ENCODE peak calls at places on chromosomes 1 and 21, in nine cellular contexts. One of them, this sample, is unnamed.
A peak's percentile ranks its signal among the peaks of the same experiment; 100 is the strongest.

GRCh38 chr1:35122311-35122710 is 43.1 kb downstream of the ZMYM1 start:
- DNase-seq in ovary: no peak
- DNase-seq in OCI-LY7: no peak
- DNase-seq in Peyer's patch: no peak
- DNase-seq in esophagus muscularis mucosa: no peak
- DNase-seq in stomach: no peak
- DNase-seq in lower lobe of right lung: no peak
- DNase-seq in lung: no peak
- DNase-seq in sigmoid colon: no peak
- DNase-seq in this sample: no peak

GRCh38 chr21:34812510-34813265 is 143.9 kb downstream of the CLIC6 start:
- DNase-seq in ovary: no peak
- DNase-seq in OCI-LY7: no peak
- DNase-seq in sigmoid colon: no peak
- DNase-seq in lung: no peak
- DNase-seq in stomach: no peak
- DNase-seq in esophagus muscularis mucosa: no peak
- DNase-seq in lower lobe of right lung: no peak
- DNase-seq in Peyer's patch: no peak
- DNase-seq in this sample: no peak

GRCh38 chr1:8915446-8915845 is 30.2 kb upstream of the CA6 start:
- DNase-seq in stomach: no peak
- DNase-seq in Peyer's patch: no peak
- DNase-seq in OCI-LY7: no peak
- DNase-seq in esophagus muscularis mucosa: no peak
- DNase-seq in lower lobe of right lung: no peak
- DNase-seq in lung: no peak
- DNase-seq in ovary: no peak
- DNase-seq in sigmoid colon: no peak
- DNase-seq in this sample: no peak

GRCh38 chr1:203281851-203282661 is 23.3 kb upstream of the BTG2 start:
- DNase-seq in stomach: no peak
- DNase-seq in Peyer's patch: no peak
- DNase-seq in lower lobe of right lung: no peak
- DNase-seq in sigmoid colon: peak; percentile 60
- DNase-seq in OCI-LY7: no peak
- DNase-seq in ovary: no peak
- DNase-seq in lung: no peak
- DNase-seq in esophagus muscularis mucosa: no peak
- DNase-seq in this sample: peak; percentile 65

GRCh38 chr1:27934818-27935549 is at the start of gene SMPDL3B:
- DNase-seq in sigmoid colon: no peak
- DNase-seq in stomach: peak; percentile 76
- DNase-seq in Peyer's patch: peak; percentile 79
- DNase-seq in OCI-LY7: peak; percentile 21
- DNase-seq in lower lobe of right lung: peak; percentile 82
- DNase-seq in ovary: no peak
- DNase-seq in lung: peak; percentile 82
- DNase-seq in esophagus muscularis mucosa: no peak
- DNase-seq in this sample: no peak

GRCh38 chr21:15063821-15064575 is 802 bp downstream of the NRIP1 start:
- DNase-seq in OCI-LY7: no peak
- DNase-seq in ovary: peak; percentile 44
- DNase-seq in lower lobe of right lung: peak; percentile 70
- DNase-seq in Peyer's patch: peak; percentile 79
- DNase-seq in lung: peak; percentile 58
- DNase-seq in stomach: peak; percentile 65
- DNase-seq in esophagus muscularis mucosa: no peak
- DNase-seq in sigmoid colon: peak; percentile 73
- DNase-seq in this sample: peak; percentile 19

GRCh38 chr1:153544453-153545066 is 1.0 kb downstream of the S100A4 start:
- DNase-seq in lower lobe of right lung: no peak
- DNase-seq in ovary: no peak
- DNase-seq in stomach: no peak
- DNase-seq in Peyer's patch: no peak
- DNase-seq in sigmoid colon: no peak
- DNase-seq in OCI-LY7: no peak
- DNase-seq in lung: no peak
- DNase-seq in esophagus muscularis mucosa: no peak
- DNase-seq in this sample: no peak

GRCh38 chr1:205211839-205212241 is 338 bp upstream of the DSTYK start:
- DNase-seq in ovary: no peak
- DNase-seq in lung: no peak
- DNase-seq in Peyer's patch: no peak
- DNase-seq in lower lobe of right lung: no peak
- DNase-seq in OCI-LY7: no peak
- DNase-seq in sigmoid colon: no peak
- DNase-seq in stomach: no peak
- DNase-seq in esophagus muscularis mucosa: no peak
- DNase-seq in this sample: no peak

GRCh38 chr1:48693674-48694347 is 82.9 kb downstream of the BEND5 start:
- DNase-seq in lower lobe of right lung: no peak
- DNase-seq in ovary: no peak
- DNase-seq in esophagus muscularis mucosa: no peak
- DNase-seq in Peyer's patch: no peak
- DNase-seq in sigmoid colon: no peak
- DNase-seq in stomach: no peak
- DNase-seq in lung: no peak
- DNase-seq in OCI-LY7: no peak
- DNase-seq in this sample: no peak

GRCh38 chr21:26116456-26117011 is 54.0 kb downstream of the APP start:
- DNase-seq in ovary: no peak
- DNase-seq in sigmoid colon: no peak
- DNase-seq in lung: no peak
- DNase-seq in Peyer's patch: no peak
- DNase-seq in stomach: no peak
- DNase-seq in lower lobe of right lung: no peak
- DNase-seq in OCI-LY7: no peak
- DNase-seq in esophagus muscularis mucosa: no peak
- DNase-seq in this sample: no peak

GRCh38 chr1:227709451-227709850 is 25.7 kb downstream of the JMJD4 start:
- DNase-seq in OCI-LY7: no peak
- DNase-seq in lung: no peak
- DNase-seq in ovary: no peak
- DNase-seq in lower lobe of right lung: no peak
- DNase-seq in Peyer's patch: no peak
- DNase-seq in esophagus muscularis mucosa: peak; percentile 21
- DNase-seq in stomach: no peak
- DNase-seq in sigmoid colon: no peak
- DNase-seq in this sample: no peak

GRCh38 chr1:36203554-36204346 is 20.5 kb upstream of the THRAP3 start:
- DNase-seq in lower lobe of right lung: peak; percentile 84
- DNase-seq in esophagus muscularis mucosa: no peak
- DNase-seq in ovary: peak; percentile 35
- DNase-seq in OCI-LY7: no peak
- DNase-seq in Peyer's patch: no peak
- DNase-seq in sigmoid colon: peak; percentile 81
- DNase-seq in lung: peak; percentile 67
- DNase-seq in stomach: peak; percentile 65
- DNase-seq in this sample: peak; percentile 97

GRCh38 chr1:89484097-89485038 is 40.3 kb upstream of the LRRC8B start:
- DNase-seq in sigmoid colon: no peak
- DNase-seq in stomach: no peak
- DNase-seq in Peyer's patch: no peak
- DNase-seq in OCI-LY7: peak; percentile 5
- DNase-seq in lower lobe of right lung: no peak
- DNase-seq in lung: no peak
- DNase-seq in ovary: no peak
- DNase-seq in esophagus muscularis mucosa: no peak
- DNase-seq in this sample: no peak

GRCh38 chr1:173113015-173113741 is 62.4 kb upstream of the TNFSF18 start:
- DNase-seq in esophagus muscularis mucosa: no peak
- DNase-seq in sigmoid colon: no peak
- DNase-seq in OCI-LY7: no peak
- DNase-seq in ovary: no peak
- DNase-seq in Peyer's patch: no peak
- DNase-seq in stomach: no peak
- DNase-seq in lung: no peak
- DNase-seq in lower lobe of right lung: no peak
- DNase-seq in this sample: no peak

GRCh38 chr1:79681382-79681781 is 674.9 kb upstream of the ADGRL4 start:
- DNase-seq in ovary: no peak
- DNase-seq in esophagus muscularis mucosa: no peak
- DNase-seq in lung: no peak
- DNase-seq in Peyer's patch: no peak
- DNase-seq in OCI-LY7: no peak
- DNase-seq in stomach: no peak
- DNase-seq in lower lobe of right lung: no peak
- DNase-seq in sigmoid colon: no peak
- DNase-seq in this sample: no peak

GRCh38 chr1:16087733-16088132 is 14.3 kb upstream of the FAM131C start:
- DNase-seq in sigmoid colon: no peak
- DNase-seq in esophagus muscularis mucosa: no peak
- DNase-seq in lung: no peak
- DNase-seq in stomach: no peak
- DNase-seq in lower lobe of right lung: no peak
- DNase-seq in ovary: no peak
- DNase-seq in Peyer's patch: no peak
- DNase-seq in OCI-LY7: no peak
- DNase-seq in this sample: no peak
- H3K4me1 ChIP-seq in sigmoid colon: no peaks in the 10 kb centered on the region
- H3K4me1 ChIP-seq in esophagus muscularis mucosa: no peaks in the 10 kb centered on the region
- H3K4me1 ChIP-seq in lung: peaks cover 7% of the 10 kb centered on the region
- H3K4me1 ChIP-seq in stomach: no peaks in the 10 kb centered on the region
- H3K4me1 ChIP-seq in lower lobe of right lung: peaks cover 13% of the 10 kb centered on the region
- H3K4me1 ChIP-seq in ovary: no peaks in the 10 kb centered on the region
- H3K4me1 ChIP-seq in Peyer's patch: no peaks in the 10 kb centered on the region
- H3K4me1 ChIP-seq in OCI-LY7: no peaks in the 10 kb centered on the region
- H3K4me1 ChIP-seq in this sample: peaks cover 3% of the 10 kb centered on the region

GRCh38 chr21:44443291-44443890 is 11.9 kb upstream of the LRRC3 start:
- DNase-seq in lung: no peak
- DNase-seq in ovary: no peak
- DNase-seq in esophagus muscularis mucosa: no peak
- DNase-seq in Peyer's patch: no peak
- DNase-seq in stomach: no peak
- DNase-seq in lower lobe of right lung: peak; percentile 16
- DNase-seq in sigmoid colon: peak; percentile 58
- DNase-seq in OCI-LY7: no peak
- DNase-seq in this sample: no peak

GRCh38 chr21:44445413-44445812 is 9.9 kb upstream of the LRRC3 start:
- DNase-seq in sigmoid colon: peak; percentile 19
- DNase-seq in OCI-LY7: no peak
- DNase-seq in ovary: no peak
- DNase-seq in stomach: no peak
- DNase-seq in esophagus muscularis mucosa: no peak
- DNase-seq in lung: no peak
- DNase-seq in lower lobe of right lung: peak; percentile 7
- DNase-seq in Peyer's patch: no peak
- DNase-seq in this sample: no peak

GRCh38 chr21:44443891-44444285 is 11.4 kb upstream of the LRRC3 start:
- DNase-seq in ovary: no peak
- DNase-seq in Peyer's patch: peak; percentile 41
- DNase-seq in sigmoid colon: no peak
- DNase-seq in OCI-LY7: no peak
- DNase-seq in lung: no peak
- DNase-seq in lower lobe of right lung: peak; percentile 30
- DNase-seq in stomach: no peak
- DNase-seq in esophagus muscularis mucosa: no peak
- DNase-seq in this sample: no peak

GRCh38 chr21:44442266-44443125 is 12.8 kb upstream of the LRRC3 start:
- DNase-seq in esophagus muscularis mucosa: no peak
- DNase-seq in ovary: no peak
- DNase-seq in lung: no peak
- DNase-seq in stomach: no peak
- DNase-seq in OCI-LY7: no peak
- DNase-seq in lower lobe of right lung: peak; percentile 27
- DNase-seq in Peyer's patch: peak; percentile 27
- DNase-seq in sigmoid colon: peak; percentile 33
- DNase-seq in this sample: no peak

GRCh38 chr21:44444286-44444931 is 10.9 kb upstream of the LRRC3 start:
- DNase-seq in OCI-LY7: peak; percentile 10
- DNase-seq in stomach: no peak
- DNase-seq in lung: no peak
- DNase-seq in esophagus muscularis mucosa: no peak
- DNase-seq in sigmoid colon: peak; percentile 57
- DNase-seq in lower lobe of right lung: peak; percentile 42
- DNase-seq in Peyer's patch: peak; percentile 29
- DNase-seq in ovary: peak; percentile 7
- DNase-seq in this sample: no peak
- TF ChIP-seq CTCF in OCI-LY7: peak; percentile 63
- TF ChIP-seq CTCF in stomach: no peak
- TF ChIP-seq CTCF in lung: no peak
- TF ChIP-seq CTCF in esophagus muscularis mucosa: no peak
- TF ChIP-seq CTCF in sigmoid colon: no peak
- TF ChIP-seq CTCF in lower lobe of right lung: no peak
- TF ChIP-seq CTCF in Peyer's patch: no peak
- TF ChIP-seq CTCF in ovary: no peak
- TF ChIP-seq CTCF in this sample: no peak

DNA sequence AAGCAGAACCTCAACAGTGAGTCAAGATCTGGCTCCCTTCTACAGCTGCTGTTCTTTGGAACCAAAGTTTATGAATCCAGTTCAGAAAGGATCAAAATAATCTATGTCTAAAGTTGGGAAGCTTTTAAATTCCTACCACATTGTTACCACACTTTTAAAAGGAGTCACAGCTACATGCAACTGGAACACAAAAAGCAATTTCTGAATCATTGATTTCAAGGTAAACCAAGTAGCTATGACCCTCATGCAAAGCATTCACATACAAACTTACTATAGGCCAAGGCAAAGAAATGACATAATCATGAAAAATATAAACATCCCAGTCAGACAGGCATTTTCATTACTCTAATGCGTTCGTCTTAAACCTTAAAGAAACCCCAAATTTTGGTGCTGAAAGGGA is 3.5 kb downstream of the SIPA1L2 start:
- DNase-seq in ovary: no peak
- DNase-seq in Peyer's patch: no peak
- DNase-seq in OCI-LY7: no peak
- DNase-seq in sigmoid colon: no peak
- DNase-seq in lower lobe of right lung: no peak
- DNase-seq in stomach: no peak
- DNase-seq in lung: no peak
- DNase-seq in esophagus muscularis mucosa: no peak
- DNase-seq in this sample: no peak
- H3K4me1 ChIP-seq in ovary: peaks cover 2% of the 10 kb centered on the region
- H3K4me1 ChIP-seq in Peyer's patch: no peaks in the 10 kb centered on the region
- H3K4me1 ChIP-seq in OCI-LY7: peaks cover 66% of the 10 kb centered on the region
- H3K4me1 ChIP-seq in sigmoid colon: no peaks in the 10 kb centered on the region
- H3K4me1 ChIP-seq in lower lobe of right lung: peaks cover 62% of the 10 kb centered on the region
- H3K4me1 ChIP-seq in stomach: peaks cover 5% of the 10 kb centered on the region
- H3K4me1 ChIP-seq in lung: peaks cover 9% of the 10 kb centered on the region
- H3K4me1 ChIP-seq in esophagus muscularis mucosa: peaks cover 63% of the 10 kb centered on the region
- H3K4me1 ChIP-seq in this sample: peaks cover 9% of the 10 kb centered on the region

DNA sequence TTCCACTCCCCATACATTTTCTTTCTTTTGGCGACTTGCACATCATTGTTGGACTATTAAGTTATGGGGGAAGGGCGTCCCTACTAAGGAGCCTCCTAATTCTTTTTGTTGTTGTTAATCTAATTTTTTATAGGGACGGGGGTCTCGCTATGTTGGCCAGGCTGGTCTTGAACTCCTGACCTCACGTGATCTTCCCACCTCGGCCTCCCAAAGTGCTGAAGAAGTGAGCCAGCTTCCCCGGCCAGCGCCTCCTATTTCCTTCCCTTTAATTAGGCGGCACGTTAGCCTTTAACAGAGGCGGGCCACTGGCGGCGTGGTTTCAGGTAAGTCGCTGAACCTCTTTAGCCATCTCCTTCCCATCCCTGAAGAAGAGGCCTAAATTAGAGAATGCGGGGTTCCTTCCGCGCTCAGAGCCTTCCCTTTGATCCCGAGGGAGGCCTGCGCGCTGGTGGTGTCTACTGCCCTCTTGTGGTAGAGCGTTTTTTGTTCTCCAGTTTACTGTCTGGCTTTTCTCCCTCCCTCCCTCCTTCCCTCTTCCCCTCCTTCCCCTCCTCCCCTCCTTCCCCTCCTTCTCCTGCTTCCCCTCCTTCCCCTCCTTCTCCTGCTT is 38.1 kb downstream of the TNFRSF9 start:
- DNase-seq in Peyer's patch: peak; percentile 54
- DNase-seq in esophagus muscularis mucosa: no peak
- DNase-seq in lung: peak; percentile 58
- DNase-seq in sigmoid colon: peak; percentile 82
- DNase-seq in lower lobe of right lung: peak; percentile 64
- DNase-seq in ovary: peak; percentile 45
- DNase-seq in stomach: peak; percentile 65
- DNase-seq in OCI-LY7: peak; percentile 53
- DNase-seq in this sample: peak; percentile 32
- TF ChIP-seq CTCF in Peyer's patch: peak; percentile 73
- TF ChIP-seq CTCF in esophagus muscularis mucosa: peak; percentile 65
- TF ChIP-seq CTCF in lung: peak; percentile 57
- TF ChIP-seq CTCF in sigmoid colon: peak; percentile 44
- TF ChIP-seq CTCF in lower lobe of right lung: peak; percentile 59
- TF ChIP-seq CTCF in ovary: no peak
- TF ChIP-seq CTCF in stomach: no peak
- TF ChIP-seq CTCF in OCI-LY7: peak; percentile 76
- TF ChIP-seq CTCF in this sample: peak; percentile 62